ENCODE peak calls at places on chromosome 17, in six cellular contexts. M is activated T-helper 1 cell treated with anti-CD3 and anti-CD28 coated beads, Interleukin-2, amount 50 U/mL, for 16 hours; C is activated CD4-positive, alpha-beta T cell treated with anti-CD3 and anti-CD28 coated beads for 36 hours; H is transverse colon; T is CD4-positive, alpha-beta memory T cell; W is NCI-H446. R is an unnamed sample.

GRCh38 chr17:45293413-45294211 is 23.2 kb downstream of the MAP3K14 start:
- DNase-seq in M (no peak), C (peak), H (peak), T (no peak), W (peak), R (no peak)

GRCh38 chr17:19464033-19465026 is 53.3 kb downstream of the RNF112 start:
- DNase-seq in M (no peak), C (no peak), H (no peak), T (no peak), W (no peak), R (no peak)

GRCh38 chr17:48542114-48542955 is 2.6 kb downstream of the HOXB2 start:
- DNase-seq in M (no peak), C (peak), H (no peak), T (no peak), W (no peak), R (peak)

GRCh38 chr17:71407972-71408371 is 712.8 kb upstream of the SOX9 start:
- DNase-seq in M (no peak), C (no peak), H (no peak), T (no peak), W (peak), R (no peak)

GRCh38 chr17:42387221-42387657 is 1.0 kb downstream of the STAT3 start:
- DNase-seq in M (no peak), C (peak), H (no peak), T (no peak), W (no peak), R (no peak)

GRCh38 chr17:27473748-27474609 is 17.7 kb downstream of the KSR1 start:
- DNase-seq in M (peak), C (peak), H (no peak), T (peak), W (no peak), R (peak)

GRCh38 chr17:41171881-41172280 is 3.9 kb upstream of the KRTAP4-3 start:
- DNase-seq in M (no peak), C (no peak), H (no peak), T (no peak), W (no peak), R (no peak)

GRCh38 chr17:39699818-39700147 is at the start of gene ERBB2:
- DNase-seq in M (no peak), C (no peak), H (peak), T (no peak), W (no peak), R (no peak)

GRCh38 chr17:47253541-47254402 is at the start of gene ITGB3:
- DNase-seq in M (peak), C (peak), H (peak), T (peak), W (peak), R (peak)

GRCh38 chr17:44502598-44503079 is 567 bp downstream of the GPATCH8 start:
- DNase-seq in M (no peak), C (no peak), H (no peak), T (no peak), W (no peak), R (peak)

GRCh38 chr17:48012151-48012520 is 25.5 kb downstream of the COPZ2 start:
- DNase-seq in M (peak), C (peak), H (peak), T (peak), W (peak), R (peak)

GRCh38 chr17:45951403-45951802 is 47.6 kb upstream of the STH start:
- DNase-seq in M (no peak), C (no peak), H (no peak), T (no peak), W (no peak), R (no peak)

GRCh38 chr17:56629450-56630187 is 36.1 kb downstream of the NOG start:
- DNase-seq in M (no peak), C (peak), H (no peak), T (no peak), W (peak), R (peak)

GRCh38 chr17:51555153-51555552 is 294.8 kb downstream of the UTP18 start:
- DNase-seq in M (no peak), C (no peak), H (no peak), T (no peak), W (no peak), R (no peak)

GRCh38 chr17:81159611-81160265 is 5.6 kb upstream of the PVALEF start:
- DNase-seq in M (no peak), C (no peak), H (no peak), T (no peak), W (no peak), R (no peak)

GRCh38 chr17:61689610-61690180 is 98.7 kb upstream of the NACA2 start:
- DNase-seq in M (no peak), C (no peak), H (no peak), T (no peak), W (no peak), R (no peak)

GRCh38 chr17:19705771-19706770 is 10.3 kb downstream of the SLC47A2 start:
- DNase-seq in M (no peak), C (no peak), H (no peak), T (no peak), W (no peak), R (no peak)

GRCh38 chr17:63820963-63821561 is 6.2 kb upstream of the PSMC5 start:
- DNase-seq in M (no peak), C (no peak), H (no peak), T (no peak), W (no peak), R (no peak)

GRCh38 chr17:47897561-47897960 is 1.5 kb downstream of the SP2 start:
- DNase-seq in M (no peak), C (no peak), H (no peak), T (no peak), W (no peak), R (no peak)

GRCh38 chr17:78573955-78574354 is 3.2 kb downstream of the DNAH17 start:
- DNase-seq in M (no peak), C (no peak), H (no peak), T (no peak), W (peak), R (no peak)

GRCh38 chr17:67718325-67718941 is 697 bp downstream of the NOL11 start:
- DNase-seq in M (peak), C (peak), H (peak), T (no peak), W (peak), R (no peak)

GRCh38 chr17:80754846-80755245 is 210.2 kb downstream of the RPTOR start:
- DNase-seq in M (no peak), C (no peak), H (no peak), T (no peak), W (no peak), R (no peak)

GRCh38 chr17:2940352-2940751 is 123.1 kb downstream of the OR1D5 start:
- DNase-seq in M (no peak), C (no peak), H (no peak), T (no peak), W (no peak), R (no peak)

GRCh38 chr17:43530303-43531081 is 15.6 kb downstream of the ETV4 start:
- DNase-seq in M (no peak), C (no peak), H (no peak), T (no peak), W (peak), R (no peak)

GRCh38 chr17:49509588-49509917 is 14.5 kb downstream of the NGFR start:
- DNase-seq in M (no peak), C (no peak), H (no peak), T (no peak), W (no peak), R (no peak)

GRCh38 chr17:34624767-34625389 is 45.5 kb downstream of the TMEM132E start:
- DNase-seq in M (no peak), C (no peak), H (no peak), T (no peak), W (no peak), R (no peak)